ENCODE peak calls at places on chromosomes 3 and 15, in eight cellular contexts. F is stimulated activated naive CD8-positive, alpha-beta T cell treated with anti-CD3 and anti-CD28 coated beads, Interleukin-15, Interleukin-2, amounts not matched to agents 100 U/mL and 50 U/mL, for 24 hours; A is small intestine; S is non-pigmented ciliary epithelial cell; P is cardiac fibroblast; G is astrocyte of the spinal cord; D is activated T-helper 1 cell treated with Interleukin-2 at 50 U/mL for 16 hours; H is HFF-Myc. Q is an unnamed sample.

GRCh38 chr3:54968546-54969172 is 40.8 kb upstream of the LRTM1 start:
- DNase-seq in A (no peak), G (peak), P (peak), S (peak), F (no peak), H (no peak), D (no peak), Q (no peak)

GRCh38 chr3:175716451-175716850 is 857.3 kb downstream of the NAALADL2 start:
- DNase-seq in F (no peak), G (peak), A (no peak), P (peak), S (no peak), D (no peak), H (peak), Q (no peak)

GRCh38 chr3:113953677-113954076 is 5.9 kb downstream of the ZDHHC23 start:
- DNase-seq in P (peak), F (no peak), G (peak), A (no peak), H (no peak), D (no peak), S (no peak), Q (no peak)

GRCh38 chr15:35307026-35307425 is 221.9 kb upstream of the NANOGP8 start:
- DNase-seq in S (no peak), F (no peak), H (no peak), D (no peak), A (no peak), P (no peak), G (no peak), Q (no peak)

GRCh38 chr15:92044510-92044909 is 191.0 kb downstream of the SLCO3A1 start:
- DNase-seq in D (no peak), G (no peak), A (no peak), F (no peak), H (no peak), P (no peak), S (no peak), Q (no peak)

GRCh38 chr3:190183121-190183520 is 62.4 kb upstream of the P3H2 start:
- DNase-seq in S (peak), F (no peak), P (peak), D (no peak), A (no peak), H (peak), G (peak), Q (peak)

GRCh38 chr3:71301001-71301400 is 282.5 kb downstream of the FOXP1 start:
- DNase-seq in F (no peak), A (no peak), G (no peak), P (no peak), S (no peak), H (no peak), D (no peak), Q (no peak)

GRCh38 chr3:72697717-72698116 is 150.5 kb downstream of the SHQ1 start:
- DNase-seq in P (no peak), H (no peak), S (no peak), D (no peak), A (no peak), F (no peak), G (no peak), Q (no peak)

GRCh38 chr15:43828061-43828657 is 1.4 kb downstream of the WDR76 start:
- DNase-seq in H (no peak), F (no peak), G (no peak), D (no peak), S (no peak), A (no peak), P (peak), Q (peak)

GRCh38 chr15:88255496-88256171 is 905 bp downstream of the NTRK3 start:
- DNase-seq in A (no peak), F (peak), H (no peak), G (peak), D (no peak), S (no peak), P (no peak), Q (peak)

GRCh38 chr3:149393355-149394165 is 16.1 kb upstream of the TM4SF1 start:
- DNase-seq in P (peak), G (peak), S (no peak), A (peak), H (peak), D (no peak), F (peak), Q (peak)

GRCh38 chr3:48219543-48219942 is 3.8 kb upstream of the CAMP start:
- DNase-seq in H (no peak), P (peak), F (no peak), S (no peak), A (no peak), D (no peak), G (no peak), Q (no peak)

GRCh38 chr15:83613716-83614115 is 40.2 kb upstream of the ADAMTSL3 start:
- DNase-seq in P (no peak), A (no peak), H (no peak), G (peak), S (no peak), D (no peak), F (no peak), Q (no peak)

GRCh38 chr3:152564454-152564853 is 270.5 kb upstream of the P2RY1 start:
- DNase-seq in A (no peak), P (peak), H (no peak), G (no peak), F (no peak), D (no peak), S (no peak), Q (peak)

GRCh38 chr3:177484926-177485325 is 287.6 kb upstream of the TBL1XR1 start:
- DNase-seq in A (no peak), P (peak), G (no peak), F (no peak), D (no peak), S (no peak), H (no peak), Q (no peak)

GRCh38 chr15:60720493-60721231 is 241.7 kb upstream of the ICE2 start:
- DNase-seq in S (no peak), H (no peak), F (peak), A (peak), G (no peak), P (no peak), D (peak), Q (no peak)

GRCh38 chr15:64003182-64003581 is 43.1 kb downstream of the DAPK2 start:
- DNase-seq in A (no peak), G (no peak), D (no peak), F (no peak), P (no peak), S (no peak), H (no peak), Q (no peak)

GRCh38 chr3:80014576-80014975 is 246.8 kb upstream of the ROBO1 start:
- DNase-seq in D (no peak), G (peak), P (peak), S (no peak), A (no peak), H (no peak), F (no peak), Q (no peak)

GRCh38 chr3:25910997-25911396 is 121.1 kb downstream of the OXSM start:
- DNase-seq in G (peak), P (peak), S (no peak), F (peak), H (no peak), D (no peak), A (no peak), Q (peak)

GRCh38 chr15:34133511-34133910 is 31.6 kb downstream of the PGBD4 start:
- DNase-seq in P (no peak), A (no peak), H (no peak), D (no peak), G (no peak), F (no peak), S (no peak), Q (peak)

GRCh38 chr15:52106641-52107040 is 5.9 kb downstream of the BCL2L10 start:
- DNase-seq in S (no peak), A (no peak), F (no peak), D (no peak), H (no peak), G (no peak), P (no peak), Q (no peak)

GRCh38 chr3:55775366-55775765 is 288.3 kb upstream of the WNT5A start:
- DNase-seq in H (no peak), D (no peak), A (no peak), S (no peak), G (no peak), P (no peak), F (no peak), Q (no peak)

GRCh38 chr3:171811913-171812321 is 1.6 kb upstream of the PLD1 start:
- DNase-seq in S (no peak), F (no peak), D (no peak), H (no peak), A (no peak), G (peak), P (peak), Q (no peak)

GRCh38 chr3:181712190-181712504 is 422 bp downstream of the SOX2 start:
- DNase-seq in S (no peak), A (no peak), H (no peak), F (no peak), G (peak), P (no peak), D (no peak), Q (peak)

GRCh38 chr3:197891-198491 is 1.4 kb downstream of the CHL1 start:
- DNase-seq in P (no peak), F (no peak), S (no peak), D (no peak), G (no peak), A (no peak), H (no peak), Q (peak)

GRCh38 chr3:4995500-4996053 is 16.3 kb downstream of the BHLHE40 start:
- DNase-seq in P (peak), D (no peak), H (no peak), S (no peak), F (peak), G (peak), A (no peak), Q (no peak)

GRCh38 chr3:42148086-42148842 is 57.1 kb downstream of the TRAK1 start:
- DNase-seq in G (no peak), D (no peak), H (no peak), A (no peak), F (no peak), P (no peak), S (no peak), Q (no peak)

GRCh38 chr3:128588147-128588546 is 62.5 kb downstream of the RPN1 start:
- DNase-seq in G (no peak), H (no peak), S (no peak), P (no peak), D (no peak), F (no peak), A (no peak), Q (no peak)

GRCh38 chr3:140636452-140637138 is 41.3 kb upstream of the TRIM42 start:
- DNase-seq in H (no peak), S (no peak), G (no peak), P (peak), F (no peak), A (no peak), D (no peak), Q (peak)

GRCh38 chr3:71388535-71389120 is 194.9 kb downstream of the FOXP1 start:
- DNase-seq in F (no peak), H (no peak), S (no peak), A (peak), D (no peak), G (no peak), P (no peak), Q (no peak)

GRCh38 chr15:72464251-72464650 is 9.9 kb upstream of the ARIH1 start:
- DNase-seq in D (no peak), H (no peak), S (no peak), A (no peak), P (no peak), G (no peak), F (no peak), Q (no peak)

GRCh38 chr3:152623286-152623685 is 211.6 kb upstream of the P2RY1 start:
- DNase-seq in D (no peak), H (no peak), P (peak), G (no peak), S (no peak), A (no peak), F (no peak), Q (no peak)

GRCh38 chr3:17491601-17492000 is 250.8 kb downstream of the TBC1D5 start:
- DNase-seq in D (no peak), P (peak), G (peak), F (no peak), A (no peak), S (peak), H (peak), Q (no peak)

GRCh38 chr3:131795382-131796085 is 239.3 kb downstream of the CPNE4 start:
- DNase-seq in F (no peak), P (peak), G (peak), H (no peak), D (no peak), A (peak), S (peak), Q (no peak)

GRCh38 chr15:28086175-28086703 is 12.9 kb downstream of the OCA2 start:
- DNase-seq in G (peak), H (peak), A (peak), F (peak), D (no peak), S (no peak), P (peak), Q (peak)

GRCh38 chr3:191961036-191961435 is 500.1 kb downstream of the PYDC2 start:
- DNase-seq in P (no peak), F (no peak), D (no peak), G (no peak), H (no peak), S (no peak), A (no peak), Q (no peak)

GRCh38 chr15:50049871-50050270 is 69.2 kb downstream of the ATP8B4 start:
- DNase-seq in H (no peak), S (no peak), P (peak), A (no peak), G (peak), D (no peak), F (no peak), Q (peak)

GRCh38 chr3:42705039-42705767 is 2.6 kb upstream of the HHATL start:
- DNase-seq in A (no peak), S (no peak), G (no peak), H (no peak), F (no peak), D (no peak), P (no peak), Q (no peak)

Q was measured in DMS53.